ENCODE peak calls at places on chromosomes 11 and 22, in four cellular contexts. G is K562, B is HepG2, M is GM12878. F is an unnamed sample.

GRCh38 chr11:91641153-91641552 is 583.5 kb upstream of the FAT3 start:
- DNase-seq in G (no peak), B (no peak), M (no peak), F (no peak)

GRCh38 chr11:82732348-82732733 is 1.3 kb downstream of the FAM181B start:
- DNase-seq in G (no peak), B (no peak), M (no peak), F (peak)

GRCh38 chr11:11422291-11423128 is 69.5 kb upstream of the CSNK2A3 start:
- DNase-seq in G (no peak), B (no peak), M (no peak), F (no peak)

GRCh38 chr11:122214080-122214479 is 98.1 kb upstream of the BLID start:
- DNase-seq in G (no peak), B (no peak), M (no peak), F (no peak)

GRCh38 chr11:78417888-78418583 is 416 bp upstream of the GAB2 start:
- DNase-seq in G (peak), B (peak), M (no peak), F (peak)

GRCh38 chr22:46970411-46971123 is 208.1 kb downstream of the TBC1D22A start:
- DNase-seq in G (no peak), B (no peak), M (no peak), F (no peak)

GRCh38 chr11:119026970-119027369 is 3.7 kb downstream of the SLC37A4 start:
- DNase-seq in G (no peak), B (peak), M (no peak), F (no peak)

GRCh38 chr11:88175707-88176066 is 444 bp upstream of the RAB38 start:
- DNase-seq in G (no peak), B (no peak), M (no peak), F (no peak)

DNA sequence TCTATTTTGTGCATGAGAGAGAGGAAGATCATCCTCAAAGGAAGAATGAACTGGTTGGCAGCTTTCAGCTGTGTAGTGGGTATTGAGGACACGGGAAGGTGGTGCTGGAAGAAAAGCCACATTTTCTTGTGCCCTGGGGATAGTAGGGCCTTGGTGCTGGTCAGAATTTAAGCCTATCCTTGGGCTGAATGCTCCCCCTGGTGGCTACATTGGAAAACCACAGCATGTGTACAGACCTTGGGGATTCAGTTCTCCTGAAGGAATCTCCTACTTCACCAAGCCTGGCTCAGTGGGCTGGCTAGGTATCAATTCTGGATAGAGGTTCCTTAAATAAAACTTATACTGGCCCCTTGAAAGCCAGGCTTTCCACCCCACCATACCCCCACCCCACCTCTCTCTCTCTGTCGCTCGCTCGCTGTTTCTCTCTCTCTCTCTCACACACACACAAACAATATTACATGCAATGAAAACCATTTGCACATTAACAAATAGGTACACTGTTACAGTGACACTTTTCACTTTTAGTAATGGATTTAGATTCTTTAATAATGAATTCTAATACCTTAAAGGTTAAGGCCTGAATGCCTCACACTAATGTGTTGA is 2.8 kb upstream of the OR51M1 start:
- DNase-seq in G (peak), B (peak), M (no peak), F (peak)
- TF ChIP-seq ETV6 in G (no peak), B (no peak), M (no peak), F (no peak)

GRCh38 chr11:6611092-6612007 is 666 bp downstream of the TAF10 start:
- DNase-seq in G (no peak), B (no peak), M (no peak), F (peak)
- TF ChIP-seq ETV6 in G (no peak), B (no peak), M (no peak), F (no peak)

DNA sequence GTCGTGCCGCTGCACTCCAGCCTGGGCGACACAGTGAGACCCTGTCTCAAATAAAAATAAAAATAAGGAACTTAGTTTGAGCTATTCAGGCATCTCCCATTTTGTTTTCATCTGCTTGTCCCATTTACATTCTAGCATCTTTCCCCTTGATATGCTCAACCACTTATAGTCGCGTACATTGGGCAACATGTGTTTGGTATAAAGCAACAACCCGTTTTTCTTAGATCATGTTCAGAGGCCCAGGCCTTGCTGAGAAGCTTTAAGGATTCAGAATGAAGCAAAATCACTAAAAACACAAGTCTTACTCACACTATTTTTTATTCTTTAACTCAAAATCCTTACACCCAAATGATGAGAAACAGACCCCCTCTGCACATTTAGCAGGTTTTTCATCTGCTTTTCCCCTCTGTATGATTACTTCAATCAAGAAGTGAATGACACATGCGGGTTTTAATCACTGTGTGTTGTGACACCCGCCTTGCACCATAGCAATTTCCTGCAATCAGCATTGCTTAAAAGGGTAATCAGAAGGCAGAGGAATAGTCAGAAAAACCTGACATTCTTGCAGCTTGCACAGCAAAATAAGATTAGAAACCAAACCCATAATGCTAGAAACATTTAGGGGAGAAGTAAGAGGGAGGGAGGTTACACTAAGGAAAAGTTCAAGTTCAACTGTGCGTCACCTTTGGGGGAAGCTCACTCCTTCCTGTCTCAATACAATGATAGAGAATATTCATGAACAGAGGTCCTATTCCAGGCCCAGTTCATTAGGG is 25.9 kb downstream of the ALG9 start:
- DNase-seq in G (no peak), B (no peak), M (no peak), F (no peak)
- TF ChIP-seq ETV6 in G (no peak), B (no peak), M (no peak), F (no peak)

GRCh38 chr11:84788220-84788619 is 838.9 kb downstream of the DLG2 start:
- DNase-seq in G (no peak), B (no peak), M (no peak), F (no peak)
- TF ChIP-seq ETV6 in G (no peak), B (no peak), M (no peak), F (no peak)

GRCh38 chr11:1531418-1531817 is 40.7 kb downstream of the DUSP8 start:
- DNase-seq in G (no peak), B (no peak), M (no peak), F (no peak)
- TF ChIP-seq ETV6 in G (no peak), B (no peak), M (no peak), F (no peak)

DNA sequence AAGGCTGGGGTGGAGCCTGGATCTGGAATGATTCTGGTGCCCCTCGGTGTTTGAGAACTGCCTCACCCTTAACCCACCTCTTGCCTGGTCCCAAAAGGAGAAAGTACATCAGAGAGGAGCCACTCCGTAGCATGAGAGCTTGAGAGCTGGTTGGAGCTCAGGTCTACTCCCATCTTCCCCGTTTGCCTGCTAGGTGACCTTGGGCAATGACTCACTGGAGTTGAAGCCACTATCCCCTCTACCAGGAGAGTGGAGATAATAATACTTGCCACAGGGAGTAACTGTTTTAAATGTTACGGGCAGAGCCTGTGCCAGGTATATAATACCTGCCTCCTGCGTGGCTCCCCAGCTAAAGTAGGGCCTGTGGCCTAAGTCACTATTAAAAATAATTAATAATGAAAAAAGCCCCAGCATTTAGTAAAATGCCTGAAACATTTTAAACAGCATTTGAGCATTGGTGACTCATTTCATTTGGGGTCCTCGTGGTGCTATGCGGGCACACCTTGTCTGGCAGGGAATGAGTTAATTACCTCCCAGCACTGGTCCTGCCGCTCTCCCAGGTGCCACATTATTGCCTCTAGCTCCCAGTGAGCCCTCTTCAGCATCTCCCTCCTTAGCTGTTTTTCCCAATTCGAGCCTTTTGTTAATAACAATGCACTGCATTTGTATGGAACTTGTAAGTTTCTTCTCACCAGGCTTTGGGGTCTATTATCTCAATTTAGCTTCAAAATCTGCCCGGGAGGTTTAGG is 22.5 kb downstream of the CYTH4 start:
- DNase-seq in G (peak), B (peak), M (no peak), F (no peak)
- TF ChIP-seq ETV6 in G (no peak), B (no peak), M (no peak), F (no peak)

GRCh38 chr11:46345881-46346484 is 1.3 kb upstream of the DGKZ start:
- DNase-seq in G (no peak), B (no peak), M (no peak), F (no peak)
- TF ChIP-seq ETV6 in G (no peak), B (no peak), M (no peak), F (no peak)

GRCh38 chr11:72081856-72082255 is 1.2 kb downstream of the LRRC51 start:
- DNase-seq in G (no peak), B (no peak), M (no peak), F (no peak)
- TF ChIP-seq ETV6 in G (no peak), B (no peak), M (no peak), F (no peak)